ENCODE peak calls at places on chromosomes 3 and 15, in seven cellular contexts. U is HCEC 1CT; H is cardiac muscle cell; S is activated naive CD8-positive, alpha-beta T cell treated with anti-CD3 and anti-CD28 coated beads for 36 hours; X is germinal center; W is effector memory CD4-positive, alpha-beta T cell; J is HFF-Myc. R is an unnamed sample.

GRCh38 chr3:59266551-59266950 is 216.7 kb upstream of the CFAP20DC start:
- DNase-seq in H (no peak), U (no peak), X (no peak), S (no peak), W (no peak), J (no peak), R (no peak)

GRCh38 chr3:175260145-175260794 is 401.1 kb downstream of the NAALADL2 start:
- DNase-seq in J (no peak), U (peak; percentile 79), S (no peak), H (peak; percentile 35), W (no peak), X (no peak), R (no peak)

GRCh38 chr3:62632510-62633294 is 242.5 kb downstream of the CADPS start:
- DNase-seq in W (no peak), H (no peak), J (peak; percentile 27), X (no peak), S (no peak), U (peak; percentile 27), R (peak; percentile 6)

GRCh38 chr15:78437107-78437761 is 782 bp upstream of the IREB2 start:
- DNase-seq in J (no peak), W (no peak), H (no peak), S (no peak), X (no peak), U (peak; percentile 2), R (peak; percentile 9)

GRCh38 chr3:42184622-42185010 is 81.4 kb downstream of the CCK start:
- DNase-seq in J (no peak), U (no peak), W (no peak), S (no peak), H (no peak), X (no peak), R (no peak)

GRCh38 chr15:73002509-73002908 is 49.8 kb upstream of the NEO1 start:
- DNase-seq in H (no peak), W (no peak), U (peak; percentile 97), S (no peak), J (no peak), X (no peak), R (peak; percentile 37)

GRCh38 chr3:179181993-179182551 is 33.9 kb downstream of the PIK3CA start:
- DNase-seq in H (no peak), X (no peak), J (no peak), S (peak; percentile 18), U (peak; percentile 64), W (no peak), R (peak; percentile 23)

GRCh38 chr3:114178770-114179368 is at the start of gene DRD3:
- DNase-seq in X (no peak), W (no peak), J (peak; percentile 14), U (peak; percentile 5), S (peak; percentile 12), H (peak; percentile 74), R (no peak)

GRCh38 chr3:14123308-14124222 is 1.1 kb downstream of the CHCHD4 start:
- DNase-seq in S (no peak), H (no peak), W (no peak), X (no peak), J (no peak), U (no peak), R (no peak)

GRCh38 chr3:30577788-30578187 is 28.6 kb upstream of the TGFBR2 start:
- DNase-seq in S (peak; percentile 12), J (no peak), U (no peak), H (no peak), X (no peak), W (no peak), R (no peak)

GRCh38 chr3:32885283-32885935 is 66.0 kb upstream of the CCR4 start:
- DNase-seq in S (no peak), U (no peak), W (no peak), H (no peak), J (no peak), X (no peak), R (no peak)

GRCh38 chr3:37243811-37244748 is 69.7 kb upstream of the LRRFIP2 start:
- DNase-seq in J (no peak), S (peak; percentile 52), U (peak; percentile 84), X (peak; percentile 36), H (peak; percentile 73), W (peak; percentile 9), R (peak; percentile 27)

GRCh38 chr3:159417761-159418160 is 570.9 kb upstream of the IL12A start:
- DNase-seq in U (peak; percentile 35), S (no peak), W (no peak), H (no peak), X (no peak), J (no peak), R (no peak)

GRCh38 chr3:132569580-132569979 is 27.5 kb upstream of the ACKR4 start:
- DNase-seq in X (no peak), W (no peak), S (no peak), U (no peak), J (no peak), H (no peak), R (no peak)

GRCh38 chr3:170259853-170260386 is 37.7 kb downstream of the PRKCI start:
- DNase-seq in U (no peak), H (peak; percentile 8), W (no peak), X (no peak), J (no peak), S (no peak), R (no peak)

GRCh38 chr15:61634837-61635236 is 405.7 kb upstream of the RORA start:
- DNase-seq in X (no peak), H (no peak), U (no peak), W (no peak), J (no peak), S (no peak), R (no peak)

GRCh38 chr15:90043611-90044010 is 42.5 kb downstream of the ZNF710 start:
- DNase-seq in U (no peak), W (no peak), S (no peak), H (no peak), J (no peak), X (no peak), R (no peak)

GRCh38 chr3:99544819-99545281 is 93.5 kb upstream of the COL8A1 start:
- DNase-seq in H (peak; percentile 74), J (no peak), S (no peak), U (peak; percentile 69), X (no peak), W (no peak), R (peak; percentile 57)

GRCh38 chr15:88975891-88976290 is 62.7 kb upstream of the MFGE8 start:
- DNase-seq in W (no peak), S (no peak), J (no peak), H (peak; percentile 78), U (no peak), X (no peak), R (no peak)

GRCh38 chr3:195071011-195071728 is 199.8 kb downstream of the XXYLT1 start:
- DNase-seq in X (no peak), W (no peak), S (no peak), H (no peak), J (no peak), U (no peak), R (no peak)

GRCh38 chr3:52181543-52181942 is 16.4 kb upstream of the ALAS1 start:
- DNase-seq in J (no peak), X (no peak), H (peak; percentile 70), S (no peak), U (peak; percentile 63), W (no peak), R (no peak)

R was measured in H4.